ENCODE peak calls at places on chromosome 6, in five cellular contexts. One of them, this sample, is unnamed.

GRCh38 chr6:48080227-48081009 is 30.6 kb downstream of the PTCHD4 start:
- DNase-seq in IMR-90: no peak
- DNase-seq in astrocyte: no peak
- DNase-seq in epithelial cell of esophagus: peak
- DNase-seq in stimulated activated CD4-positive, alpha-beta T cell treated with anti-CD3 and anti-CD28 coated beads, TNF-alpha, amount 100 ng/mL, for 1 hour: no peak
- DNase-seq in this sample: no peak

GRCh38 chr6:109901976-109902375 is 76.1 kb upstream of the GPR6 start:
- DNase-seq in IMR-90: no peak
- DNase-seq in astrocyte: peak
- DNase-seq in epithelial cell of esophagus: no peak
- DNase-seq in stimulated activated CD4-positive, alpha-beta T cell treated with anti-CD3 and anti-CD28 coated beads, TNF-alpha, amount 100 ng/mL, for 1 hour: no peak
- DNase-seq in this sample: no peak

GRCh38 chr6:24401458-24401857 is 1.3 kb upstream of the MRS2 start:
- DNase-seq in IMR-90: no peak
- DNase-seq in astrocyte: no peak
- DNase-seq in epithelial cell of esophagus: no peak
- DNase-seq in stimulated activated CD4-positive, alpha-beta T cell treated with anti-CD3 and anti-CD28 coated beads, TNF-alpha, amount 100 ng/mL, for 1 hour: no peak
- DNase-seq in this sample: no peak

GRCh38 chr6:316753-317038 is 24.4 kb downstream of the DUSP22 start:
- DNase-seq in IMR-90: no peak
- DNase-seq in astrocyte: no peak
- DNase-seq in epithelial cell of esophagus: no peak
- DNase-seq in stimulated activated CD4-positive, alpha-beta T cell treated with anti-CD3 and anti-CD28 coated beads, TNF-alpha, amount 100 ng/mL, for 1 hour: no peak
- DNase-seq in this sample: no peak

GRCh38 chr6:36688534-36689075 is 9.0 kb upstream of the RAB44 start:
- DNase-seq in IMR-90: peak
- DNase-seq in astrocyte: no peak
- DNase-seq in epithelial cell of esophagus: peak
- DNase-seq in stimulated activated CD4-positive, alpha-beta T cell treated with anti-CD3 and anti-CD28 coated beads, TNF-alpha, amount 100 ng/mL, for 1 hour: no peak
- DNase-seq in this sample: no peak

GRCh38 chr6:36126553-36127458 is 3.5 kb upstream of the MAPK13 start:
- DNase-seq in IMR-90: peak
- DNase-seq in astrocyte: peak
- DNase-seq in epithelial cell of esophagus: peak
- DNase-seq in stimulated activated CD4-positive, alpha-beta T cell treated with anti-CD3 and anti-CD28 coated beads, TNF-alpha, amount 100 ng/mL, for 1 hour: no peak
- DNase-seq in this sample: no peak

GRCh38 chr6:25623874-25624273 is 28.1 kb upstream of the SCGN start:
- DNase-seq in IMR-90: no peak
- DNase-seq in astrocyte: no peak
- DNase-seq in epithelial cell of esophagus: no peak
- DNase-seq in stimulated activated CD4-positive, alpha-beta T cell treated with anti-CD3 and anti-CD28 coated beads, TNF-alpha, amount 100 ng/mL, for 1 hour: no peak
- DNase-seq in this sample: no peak

GRCh38 chr6:20584100-20584731 is 50.0 kb downstream of the CDKAL1 start:
- DNase-seq in IMR-90: no peak
- DNase-seq in astrocyte: no peak
- DNase-seq in epithelial cell of esophagus: no peak
- DNase-seq in stimulated activated CD4-positive, alpha-beta T cell treated with anti-CD3 and anti-CD28 coated beads, TNF-alpha, amount 100 ng/mL, for 1 hour: no peak
- DNase-seq in this sample: no peak

GRCh38 chr6:34115396-34116314 is 30.2 kb downstream of the GRM4 start:
- DNase-seq in IMR-90: peak
- DNase-seq in astrocyte: no peak
- DNase-seq in epithelial cell of esophagus: peak
- DNase-seq in stimulated activated CD4-positive, alpha-beta T cell treated with anti-CD3 and anti-CD28 coated beads, TNF-alpha, amount 100 ng/mL, for 1 hour: no peak
- DNase-seq in this sample: no peak

GRCh38 chr6:14079433-14079832 is 38.1 kb upstream of the CD83 start:
- DNase-seq in IMR-90: peak
- DNase-seq in astrocyte: peak
- DNase-seq in epithelial cell of esophagus: peak
- DNase-seq in stimulated activated CD4-positive, alpha-beta T cell treated with anti-CD3 and anti-CD28 coated beads, TNF-alpha, amount 100 ng/mL, for 1 hour: no peak
- DNase-seq in this sample: no peak

GRCh38 chr6:31042801-31043200 is 32.5 kb downstream of the MUC22 start:
- DNase-seq in IMR-90: peak
- DNase-seq in astrocyte: peak
- DNase-seq in epithelial cell of esophagus: peak
- DNase-seq in stimulated activated CD4-positive, alpha-beta T cell treated with anti-CD3 and anti-CD28 coated beads, TNF-alpha, amount 100 ng/mL, for 1 hour: no peak
- DNase-seq in this sample: no peak

GRCh38 chr6:125340175-125340835 is 38.5 kb upstream of the HDDC2 start:
- DNase-seq in IMR-90: no peak
- DNase-seq in astrocyte: no peak
- DNase-seq in epithelial cell of esophagus: no peak
- DNase-seq in stimulated activated CD4-positive, alpha-beta T cell treated with anti-CD3 and anti-CD28 coated beads, TNF-alpha, amount 100 ng/mL, for 1 hour: no peak
- DNase-seq in this sample: no peak

GRCh38 chr6:21586760-21587181 is 6.8 kb upstream of the SOX4 start:
- DNase-seq in IMR-90: no peak
- DNase-seq in astrocyte: no peak
- DNase-seq in epithelial cell of esophagus: no peak
- DNase-seq in stimulated activated CD4-positive, alpha-beta T cell treated with anti-CD3 and anti-CD28 coated beads, TNF-alpha, amount 100 ng/mL, for 1 hour: no peak
- DNase-seq in this sample: no peak

GRCh38 chr6:143248359-143248758 is 187.7 kb downstream of the AIG1 start:
- DNase-seq in IMR-90: no peak
- DNase-seq in astrocyte: no peak
- DNase-seq in epithelial cell of esophagus: no peak
- DNase-seq in stimulated activated CD4-positive, alpha-beta T cell treated with anti-CD3 and anti-CD28 coated beads, TNF-alpha, amount 100 ng/mL, for 1 hour: no peak
- DNase-seq in this sample: no peak

GRCh38 chr6:36947570-36948351 is 6.8 kb upstream of the PI16 start:
- DNase-seq in IMR-90: peak
- DNase-seq in astrocyte: no peak
- DNase-seq in epithelial cell of esophagus: no peak
- DNase-seq in stimulated activated CD4-positive, alpha-beta T cell treated with anti-CD3 and anti-CD28 coated beads, TNF-alpha, amount 100 ng/mL, for 1 hour: no peak
- DNase-seq in this sample: no peak

GRCh38 chr6:81743649-81744048 is 8.8 kb downstream of the TENT5A start:
- DNase-seq in IMR-90: no peak
- DNase-seq in astrocyte: peak
- DNase-seq in epithelial cell of esophagus: no peak
- DNase-seq in stimulated activated CD4-positive, alpha-beta T cell treated with anti-CD3 and anti-CD28 coated beads, TNF-alpha, amount 100 ng/mL, for 1 hour: no peak
- DNase-seq in this sample: no peak

GRCh38 chr6:19995575-19996257 is 158.5 kb downstream of the ID4 start:
- DNase-seq in IMR-90: no peak
- DNase-seq in astrocyte: no peak
- DNase-seq in epithelial cell of esophagus: no peak
- DNase-seq in stimulated activated CD4-positive, alpha-beta T cell treated with anti-CD3 and anti-CD28 coated beads, TNF-alpha, amount 100 ng/mL, for 1 hour: no peak
- DNase-seq in this sample: no peak

GRCh38 chr6:41247882-41248707 is 19.9 kb downstream of the TREML4 start:
- DNase-seq in IMR-90: no peak
- DNase-seq in astrocyte: no peak
- DNase-seq in epithelial cell of esophagus: no peak
- DNase-seq in stimulated activated CD4-positive, alpha-beta T cell treated with anti-CD3 and anti-CD28 coated beads, TNF-alpha, amount 100 ng/mL, for 1 hour: no peak
- DNase-seq in this sample: no peak

GRCh38 chr6:29319931-29320330 is 18.4 kb downstream of the OR14J1 start:
- DNase-seq in IMR-90: no peak
- DNase-seq in astrocyte: no peak
- DNase-seq in epithelial cell of esophagus: no peak
- DNase-seq in stimulated activated CD4-positive, alpha-beta T cell treated with anti-CD3 and anti-CD28 coated beads, TNF-alpha, amount 100 ng/mL, for 1 hour: no peak
- DNase-seq in this sample: no peak

GRCh38 chr6:13427838-13428527 is 59.4 kb downstream of the GFOD1 start:
- DNase-seq in IMR-90: no peak
- DNase-seq in astrocyte: no peak
- DNase-seq in epithelial cell of esophagus: no peak
- DNase-seq in stimulated activated CD4-positive, alpha-beta T cell treated with anti-CD3 and anti-CD28 coated beads, TNF-alpha, amount 100 ng/mL, for 1 hour: peak
- DNase-seq in this sample: peak

GRCh38 chr6:19333936-19334335 is 503.2 kb upstream of the ID4 start:
- DNase-seq in IMR-90: no peak
- DNase-seq in astrocyte: peak
- DNase-seq in epithelial cell of esophagus: peak
- DNase-seq in stimulated activated CD4-positive, alpha-beta T cell treated with anti-CD3 and anti-CD28 coated beads, TNF-alpha, amount 100 ng/mL, for 1 hour: no peak
- DNase-seq in this sample: no peak

GRCh38 chr6:149363154-149363553 is 36.9 kb upstream of the SUMO4 start:
- DNase-seq in IMR-90: no peak
- DNase-seq in astrocyte: no peak
- DNase-seq in epithelial cell of esophagus: peak
- DNase-seq in stimulated activated CD4-positive, alpha-beta T cell treated with anti-CD3 and anti-CD28 coated beads, TNF-alpha, amount 100 ng/mL, for 1 hour: no peak
- DNase-seq in this sample: no peak

GRCh38 chr6:44642345-44642744 is 254.8 kb downstream of the CDC5L start:
- DNase-seq in IMR-90: no peak
- DNase-seq in astrocyte: no peak
- DNase-seq in epithelial cell of esophagus: no peak
- DNase-seq in stimulated activated CD4-positive, alpha-beta T cell treated with anti-CD3 and anti-CD28 coated beads, TNF-alpha, amount 100 ng/mL, for 1 hour: no peak
- DNase-seq in this sample: no peak

GRCh38 chr6:126540161-126540560 is 200.2 kb downstream of the CENPW start:
- DNase-seq in IMR-90: no peak
- DNase-seq in astrocyte: no peak
- DNase-seq in epithelial cell of esophagus: no peak
- DNase-seq in stimulated activated CD4-positive, alpha-beta T cell treated with anti-CD3 and anti-CD28 coated beads, TNF-alpha, amount 100 ng/mL, for 1 hour: no peak
- DNase-seq in this sample: no peak

GRCh38 chr6:136783495-136784270 is 8.6 kb downstream of the MAP3K5 start:
- DNase-seq in IMR-90: no peak
- DNase-seq in astrocyte: no peak
- DNase-seq in epithelial cell of esophagus: no peak
- DNase-seq in stimulated activated CD4-positive, alpha-beta T cell treated with anti-CD3 and anti-CD28 coated beads, TNF-alpha, amount 100 ng/mL, for 1 hour: no peak
- DNase-seq in this sample: no peak

GRCh38 chr6:133809406-133809805 is 79.5 kb upstream of the TCF21 start:
- DNase-seq in IMR-90: peak
- DNase-seq in astrocyte: peak
- DNase-seq in epithelial cell of esophagus: peak
- DNase-seq in stimulated activated CD4-positive, alpha-beta T cell treated with anti-CD3 and anti-CD28 coated beads, TNF-alpha, amount 100 ng/mL, for 1 hour: no peak
- DNase-seq in this sample: no peak

GRCh38 chr6:121838842-121839241 is 403.4 kb downstream of the GJA1 start:
- DNase-seq in IMR-90: peak
- DNase-seq in astrocyte: peak
- DNase-seq in epithelial cell of esophagus: peak
- DNase-seq in stimulated activated CD4-positive, alpha-beta T cell treated with anti-CD3 and anti-CD28 coated beads, TNF-alpha, amount 100 ng/mL, for 1 hour: no peak
- DNase-seq in this sample: no peak

GRCh38 chr6:62652692-62653328 is 366.8 kb upstream of the KHDRBS2 start:
- DNase-seq in IMR-90: peak
- DNase-seq in astrocyte: peak
- DNase-seq in epithelial cell of esophagus: peak
- DNase-seq in stimulated activated CD4-positive, alpha-beta T cell treated with anti-CD3 and anti-CD28 coated beads, TNF-alpha, amount 100 ng/mL, for 1 hour: no peak
- DNase-seq in this sample: no peak

GRCh38 chr6:255418-256090 is 36.7 kb upstream of the DUSP22 start:
- DNase-seq in IMR-90: no peak
- DNase-seq in astrocyte: no peak
- DNase-seq in epithelial cell of esophagus: no peak
- DNase-seq in stimulated activated CD4-positive, alpha-beta T cell treated with anti-CD3 and anti-CD28 coated beads, TNF-alpha, amount 100 ng/mL, for 1 hour: no peak
- DNase-seq in this sample: no peak

GRCh38 chr6:157760589-157761330 is 62.3 kb upstream of the SNX9 start:
- DNase-seq in IMR-90: peak
- DNase-seq in astrocyte: peak
- DNase-seq in epithelial cell of esophagus: peak
- DNase-seq in stimulated activated CD4-positive, alpha-beta T cell treated with anti-CD3 and anti-CD28 coated beads, TNF-alpha, amount 100 ng/mL, for 1 hour: no peak
- DNase-seq in this sample: no peak

GRCh38 chr6:133756046-133756445 is 132.9 kb upstream of the TCF21 start:
- DNase-seq in IMR-90: peak
- DNase-seq in astrocyte: peak
- DNase-seq in epithelial cell of esophagus: no peak
- DNase-seq in stimulated activated CD4-positive, alpha-beta T cell treated with anti-CD3 and anti-CD28 coated beads, TNF-alpha, amount 100 ng/mL, for 1 hour: no peak
- DNase-seq in this sample: no peak

GRCh38 chr6:51199272-51199671 is 380.6 kb downstream of the TFAP2B start:
- DNase-seq in IMR-90: no peak
- DNase-seq in astrocyte: no peak
- DNase-seq in epithelial cell of esophagus: no peak
- DNase-seq in stimulated activated CD4-positive, alpha-beta T cell treated with anti-CD3 and anti-CD28 coated beads, TNF-alpha, amount 100 ng/mL, for 1 hour: no peak
- DNase-seq in this sample: no peak

GRCh38 chr6:26240157-26240980 is 124.6 kb upstream of the BTN3A2 start:
- DNase-seq in IMR-90: peak
- DNase-seq in astrocyte: peak
- DNase-seq in epithelial cell of esophagus: peak
- DNase-seq in stimulated activated CD4-positive, alpha-beta T cell treated with anti-CD3 and anti-CD28 coated beads, TNF-alpha, amount 100 ng/mL, for 1 hour: no peak
- DNase-seq in this sample: no peak

GRCh38 chr6:126064994-126065401 is 78.7 kb downstream of the TRMT11 start:
- DNase-seq in IMR-90: no peak
- DNase-seq in astrocyte: peak
- DNase-seq in epithelial cell of esophagus: no peak
- DNase-seq in stimulated activated CD4-positive, alpha-beta T cell treated with anti-CD3 and anti-CD28 coated beads, TNF-alpha, amount 100 ng/mL, for 1 hour: no peak
- DNase-seq in this sample: no peak

GRCh38 chr6:11918021-11918738 is 93.9 kb upstream of the HIVEP1 start:
- DNase-seq in IMR-90: peak
- DNase-seq in astrocyte: peak
- DNase-seq in epithelial cell of esophagus: peak
- DNase-seq in stimulated activated CD4-positive, alpha-beta T cell treated with anti-CD3 and anti-CD28 coated beads, TNF-alpha, amount 100 ng/mL, for 1 hour: no peak
- DNase-seq in this sample: no peak

GRCh38 chr6:100382767-100383195 is 81.9 kb downstream of the SIM1 start:
- DNase-seq in IMR-90: no peak
- DNase-seq in astrocyte: peak
- DNase-seq in epithelial cell of esophagus: no peak
- DNase-seq in stimulated activated CD4-positive, alpha-beta T cell treated with anti-CD3 and anti-CD28 coated beads, TNF-alpha, amount 100 ng/mL, for 1 hour: no peak
- DNase-seq in this sample: no peak

GRCh38 chr6:3911614-3912336 is 62.6 kb downstream of the FAM50B start:
- DNase-seq in IMR-90: peak
- DNase-seq in astrocyte: peak
- DNase-seq in epithelial cell of esophagus: peak
- DNase-seq in stimulated activated CD4-positive, alpha-beta T cell treated with anti-CD3 and anti-CD28 coated beads, TNF-alpha, amount 100 ng/mL, for 1 hour: no peak
- DNase-seq in this sample: no peak

GRCh38 chr6:52992980-52993379 is 2.1 kb downstream of the GSTA4 start:
- DNase-seq in IMR-90: peak
- DNase-seq in astrocyte: peak
- DNase-seq in epithelial cell of esophagus: peak
- DNase-seq in stimulated activated CD4-positive, alpha-beta T cell treated with anti-CD3 and anti-CD28 coated beads, TNF-alpha, amount 100 ng/mL, for 1 hour: no peak
- DNase-seq in this sample: no peak

This sample was measured in activated CD8-positive, alpha-beta memory T cell treated with anti-CD3 and anti-CD28 coated beads for 4 hours.